ENCODE peak calls at places on chromosomes 6 and 20, in ten cellular contexts. I is ACHN; Y is sigmoid colon; P is nucleus accumbens; O is GM12892; W is naive thymus-derived CD8-positive, alpha-beta T cell; Q is substantia nigra; V is HS-5; A is cardiac fibroblast; H is T47D. J is an unnamed sample.

GRCh38 chr6:112804638-112805330 is 457.7 kb downstream of the RFPL4B start:
- DNase-seq in W (no peak), O (no peak), A (no peak), Y (no peak), I (no peak), P (no peak), V (no peak), Q (no peak), H (no peak), J (no peak)

GRCh38 chr6:33000053-33000452 is 9.3 kb downstream of the HLA-DOA start:
- DNase-seq in W (peak; percentile 69), O (no peak), I (no peak), Q (no peak), V (no peak), H (peak; percentile 83), A (no peak), P (no peak), Y (no peak), J (peak; percentile 68)

GRCh38 chr20:325889-326644 is 715 bp downstream of the SOX12 start:
- DNase-seq in V (no peak), P (peak; percentile 71), Q (peak; percentile 67), O (peak; percentile 43), W (peak; percentile 75), A (peak; percentile 58), Y (peak; percentile 89), H (peak; percentile 61), I (peak; percentile 57), J (no peak)

GRCh38 chr20:63624486-63624885 is 2.4 kb downstream of the GMEB2 start:
- DNase-seq in W (no peak), O (no peak), Q (no peak), A (peak; percentile 31), Y (no peak), P (no peak), V (no peak), I (no peak), H (no peak), J (no peak)

GRCh38 chr6:17096076-17096475 is 5.8 kb upstream of the STMND1 start:
- DNase-seq in V (no peak), A (no peak), Q (no peak), P (no peak), O (no peak), Y (no peak), H (no peak), W (no peak), I (no peak), J (no peak)

GRCh38 chr6:25318589-25318988 is 39.4 kb downstream of the CARMIL1 start:
- DNase-seq in P (no peak), Y (no peak), W (no peak), I (no peak), A (no peak), V (no peak), Q (peak; percentile 52), O (no peak), H (no peak), J (no peak)

GRCh38 chr6:35213824-35214756 is at the start of gene SCUBE3:
- DNase-seq in P (no peak), I (peak; percentile 13), V (no peak), H (peak; percentile 46), Q (no peak), A (peak; percentile 51), Y (no peak), O (peak; percentile 55), W (no peak), J (peak; percentile 20)

GRCh38 chr6:5937516-5937915 is 69.2 kb downstream of the NRN1 start:
- DNase-seq in H (no peak), Q (no peak), W (no peak), I (no peak), O (no peak), V (no peak), P (no peak), Y (no peak), A (no peak), J (no peak)

GRCh38 chr20:45293041-45294002 is 13.3 kb upstream of the RBPJL start:
- DNase-seq in Q (peak; percentile 55), W (peak; percentile 79), H (peak; percentile 85), Y (peak; percentile 87), V (peak; percentile 84), I (peak; percentile 69), A (peak; percentile 73), O (peak; percentile 67), P (peak; percentile 60), J (peak; percentile 44)

GRCh38 chr6:83536034-83536646 is 23.8 kb downstream of the PRSS35 start:
- DNase-seq in H (peak; percentile 29), Y (no peak), V (no peak), O (no peak), W (no peak), I (peak; percentile 39), Q (no peak), A (peak; percentile 76), P (no peak), J (peak; percentile 53)

GRCh38 chr6:41208439-41209106 is 7.6 kb upstream of the TREML2 start:
- DNase-seq in I (no peak), W (no peak), H (no peak), A (no peak), Y (no peak), O (no peak), V (no peak), Q (no peak), P (no peak), J (no peak)

GRCh38 chr6:84033523-84034451 is at the start of gene MRAP2:
- DNase-seq in P (no peak), I (peak; percentile 7), Y (no peak), A (peak; percentile 23), Q (peak; percentile 50), O (no peak), V (no peak), W (no peak), H (peak; percentile 33), J (no peak)

GRCh38 chr6:170237999-170238740 is 52.7 kb downstream of the DLL1 start:
- DNase-seq in V (no peak), H (peak; percentile 25), Q (no peak), P (no peak), W (peak; percentile 47), Y (peak; percentile 37), I (no peak), A (no peak), O (no peak), J (no peak)

GRCh38 chr6:155861821-155862220 is 406.2 kb upstream of the NOX3 start:
- DNase-seq in A (no peak), Y (no peak), P (no peak), I (no peak), O (no peak), V (no peak), H (no peak), W (no peak), Q (no peak), J (peak; percentile 23)

GRCh38 chr6:13383280-13384163 is 55.2 kb upstream of the TBC1D7 start:
- DNase-seq in Y (no peak), Q (no peak), H (peak; percentile 66), W (no peak), A (peak; percentile 27), V (no peak), I (no peak), P (no peak), O (peak; percentile 29), J (peak; percentile 85)

GRCh38 chr6:150684161-150684560 is 84.5 kb downstream of the PLEKHG1 start:
- DNase-seq in W (no peak), P (no peak), H (no peak), V (no peak), O (no peak), A (no peak), Y (no peak), I (no peak), Q (no peak), J (no peak)

GRCh38 chr20:32134026-32134425 is 24.5 kb downstream of the TM9SF4 start:
- DNase-seq in A (no peak), Y (peak; percentile 25), O (no peak), W (no peak), H (no peak), P (no peak), Q (no peak), V (no peak), I (no peak), J (no peak)

GRCh38 chr20:20457392-20458126 is 89.7 kb downstream of the INSM1 start:
- DNase-seq in A (peak; percentile 54), I (peak; percentile 32), Q (peak; percentile 11), Y (no peak), P (no peak), H (peak; percentile 61), W (no peak), O (no peak), V (peak; percentile 23), J (no peak)

GRCh38 chr20:13318871-13319521 is 97.9 kb downstream of the ISM1 start:
- DNase-seq in H (no peak), I (no peak), Y (no peak), V (no peak), O (no peak), W (no peak), A (no peak), P (no peak), Q (no peak), J (no peak)

J was measured in bronchial epithelial cell.